ENCODE peak calls at places on chromosome 16, in five cellular contexts. One of them, this sample, is unnamed.

GRCh38 chr16:48911700-48912099 is 301.7 kb upstream of the N4BP1 start:
- DNase-seq in choroid plexus epithelial cell: no peak
- DNase-seq in astrocyte of the spinal cord: no peak
- DNase-seq in GM23338: peak
- DNase-seq in AG04449: no peak
- DNase-seq in this sample: no peak

GRCh38 chr16:11208916-11209665 is 46.9 kb downstream of the SOCS1 start:
- DNase-seq in choroid plexus epithelial cell: no peak
- DNase-seq in astrocyte of the spinal cord: no peak
- DNase-seq in GM23338: no peak
- DNase-seq in AG04449: no peak
- DNase-seq in this sample: no peak

GRCh38 chr16:12729448-12729847 is 74.2 kb downstream of the CPPED1 start:
- DNase-seq in choroid plexus epithelial cell: peak
- DNase-seq in astrocyte of the spinal cord: peak
- DNase-seq in GM23338: no peak
- DNase-seq in AG04449: peak
- DNase-seq in this sample: peak

GRCh38 chr16:7025616-7026190 is 306.9 kb upstream of the RBFOX1 start:
- DNase-seq in choroid plexus epithelial cell: peak
- DNase-seq in astrocyte of the spinal cord: no peak
- DNase-seq in GM23338: peak
- DNase-seq in AG04449: no peak
- DNase-seq in this sample: no peak

GRCh38 chr16:57422026-57422944 is 17.7 kb downstream of the CCL17 start:
- DNase-seq in choroid plexus epithelial cell: peak
- DNase-seq in astrocyte of the spinal cord: peak
- DNase-seq in GM23338: peak
- DNase-seq in AG04449: peak
- DNase-seq in this sample: peak

GRCh38 chr16:4383591-4384495 is 12.2 kb downstream of the VASN start:
- DNase-seq in choroid plexus epithelial cell: no peak
- DNase-seq in astrocyte of the spinal cord: no peak
- DNase-seq in GM23338: no peak
- DNase-seq in AG04449: no peak
- DNase-seq in this sample: no peak

GRCh38 chr16:50742521-50743150 is 750 bp downstream of the CYLD start:
- DNase-seq in choroid plexus epithelial cell: peak
- DNase-seq in astrocyte of the spinal cord: no peak
- DNase-seq in GM23338: peak
- DNase-seq in AG04449: no peak
- DNase-seq in this sample: no peak

GRCh38 chr16:11972128-11972527 is 4.4 kb upstream of the SNX29 start:
- DNase-seq in choroid plexus epithelial cell: peak
- DNase-seq in astrocyte of the spinal cord: no peak
- DNase-seq in GM23338: peak
- DNase-seq in AG04449: no peak
- DNase-seq in this sample: no peak

GRCh38 chr16:81609323-81609892 is 164.8 kb downstream of the CMIP start:
- DNase-seq in choroid plexus epithelial cell: no peak
- DNase-seq in astrocyte of the spinal cord: no peak
- DNase-seq in GM23338: no peak
- DNase-seq in AG04449: no peak
- DNase-seq in this sample: no peak

GRCh38 chr16:11896776-11897175 is 19.0 kb downstream of the GSPT1 start:
- DNase-seq in choroid plexus epithelial cell: peak
- DNase-seq in astrocyte of the spinal cord: peak
- DNase-seq in GM23338: no peak
- DNase-seq in AG04449: peak
- DNase-seq in this sample: peak

GRCh38 chr16:20911361-20911760 is 10.8 kb downstream of the LYRM1 start:
- DNase-seq in choroid plexus epithelial cell: no peak
- DNase-seq in astrocyte of the spinal cord: no peak
- DNase-seq in GM23338: no peak
- DNase-seq in AG04449: no peak
- DNase-seq in this sample: no peak

GRCh38 chr16:23448392-23448791 is 4.6 kb downstream of the COG7 start:
- DNase-seq in choroid plexus epithelial cell: peak
- DNase-seq in astrocyte of the spinal cord: peak
- DNase-seq in GM23338: no peak
- DNase-seq in AG04449: no peak
- DNase-seq in this sample: no peak

GRCh38 chr16:31404353-31405064 is 11.4 kb downstream of the ITGAD start:
- DNase-seq in choroid plexus epithelial cell: peak
- DNase-seq in astrocyte of the spinal cord: no peak
- DNase-seq in GM23338: no peak
- DNase-seq in AG04449: no peak
- DNase-seq in this sample: no peak

GRCh38 chr16:66204761-66205160 is 161.7 kb upstream of the CDH5 start:
- DNase-seq in choroid plexus epithelial cell: peak
- DNase-seq in astrocyte of the spinal cord: peak
- DNase-seq in GM23338: no peak
- DNase-seq in AG04449: no peak
- DNase-seq in this sample: no peak

GRCh38 chr16:200388-200787 is 20.1 kb downstream of the HBQ1 start:
- DNase-seq in choroid plexus epithelial cell: peak
- DNase-seq in astrocyte of the spinal cord: peak
- DNase-seq in GM23338: no peak
- DNase-seq in AG04449: peak
- DNase-seq in this sample: no peak

GRCh38 chr16:57093845-57094564 is 1.6 kb downstream of the CPNE2 start:
- DNase-seq in choroid plexus epithelial cell: no peak
- DNase-seq in astrocyte of the spinal cord: no peak
- DNase-seq in GM23338: no peak
- DNase-seq in AG04449: no peak
- DNase-seq in this sample: no peak

GRCh38 chr16:79271583-79271982 is 329.0 kb downstream of the MAF start:
- DNase-seq in choroid plexus epithelial cell: no peak
- DNase-seq in astrocyte of the spinal cord: no peak
- DNase-seq in GM23338: no peak
- DNase-seq in AG04449: no peak
- DNase-seq in this sample: no peak

GRCh38 chr16:69563605-69564580 is 1.9 kb upstream of the NFAT5 start:
- DNase-seq in choroid plexus epithelial cell: peak
- DNase-seq in astrocyte of the spinal cord: peak
- DNase-seq in GM23338: peak
- DNase-seq in AG04449: no peak
- DNase-seq in this sample: no peak

GRCh38 chr16:57569306-57569946 is 27.0 kb downstream of the ADGRG5 start:
- DNase-seq in choroid plexus epithelial cell: no peak
- DNase-seq in astrocyte of the spinal cord: no peak
- DNase-seq in GM23338: no peak
- DNase-seq in AG04449: no peak
- DNase-seq in this sample: no peak

GRCh38 chr16:78896280-78896679 is 704.3 kb downstream of the MAF start:
- DNase-seq in choroid plexus epithelial cell: no peak
- DNase-seq in astrocyte of the spinal cord: no peak
- DNase-seq in GM23338: no peak
- DNase-seq in AG04449: no peak
- DNase-seq in this sample: no peak

GRCh38 chr16:78441298-78441697 is 341.8 kb downstream of the WWOX start:
- DNase-seq in choroid plexus epithelial cell: no peak
- DNase-seq in astrocyte of the spinal cord: no peak
- DNase-seq in GM23338: no peak
- DNase-seq in AG04449: no peak
- DNase-seq in this sample: no peak

GRCh38 chr16:57815987-57816745 is 13.9 kb upstream of the KIFC3 start:
- DNase-seq in choroid plexus epithelial cell: peak
- DNase-seq in astrocyte of the spinal cord: peak
- DNase-seq in GM23338: peak
- DNase-seq in AG04449: peak
- DNase-seq in this sample: no peak

GRCh38 chr16:23694707-23695373 is 16.2 kb downstream of the PLK1 start:
- DNase-seq in choroid plexus epithelial cell: peak
- DNase-seq in astrocyte of the spinal cord: peak
- DNase-seq in GM23338: peak
- DNase-seq in AG04449: no peak
- DNase-seq in this sample: no peak

GRCh38 chr16:58907297-58907696 is 173.2 kb upstream of the GOT2 start:
- DNase-seq in choroid plexus epithelial cell: no peak
- DNase-seq in astrocyte of the spinal cord: no peak
- DNase-seq in GM23338: no peak
- DNase-seq in AG04449: no peak
- DNase-seq in this sample: no peak

GRCh38 chr16:2460916-2461315 is 1.0 kb downstream of the TEDC2 start:
- DNase-seq in choroid plexus epithelial cell: no peak
- DNase-seq in astrocyte of the spinal cord: no peak
- DNase-seq in GM23338: no peak
- DNase-seq in AG04449: no peak
- DNase-seq in this sample: no peak

GRCh38 chr16:2458887-2459646 is 842 bp upstream of the TEDC2 start:
- DNase-seq in choroid plexus epithelial cell: no peak
- DNase-seq in astrocyte of the spinal cord: no peak
- DNase-seq in GM23338: peak
- DNase-seq in AG04449: no peak
- DNase-seq in this sample: no peak

GRCh38 chr16:2460391-2460713 is 443 bp downstream of the TEDC2 start:
- DNase-seq in choroid plexus epithelial cell: no peak
- DNase-seq in astrocyte of the spinal cord: no peak
- DNase-seq in GM23338: no peak
- DNase-seq in AG04449: no peak
- DNase-seq in this sample: no peak

GRCh38 chr16:2457946-2458345 is 2.0 kb upstream of the TEDC2 start:
- DNase-seq in choroid plexus epithelial cell: no peak
- DNase-seq in astrocyte of the spinal cord: no peak
- DNase-seq in GM23338: no peak
- DNase-seq in AG04449: no peak
- DNase-seq in this sample: no peak

GRCh38 chr16:2459647-2460390 is at the start of gene TEDC2:
- DNase-seq in choroid plexus epithelial cell: peak
- DNase-seq in astrocyte of the spinal cord: peak
- DNase-seq in GM23338: peak
- DNase-seq in AG04449: peak
- DNase-seq in this sample: peak
- TF ChIP-seq CTCF in choroid plexus epithelial cell: no peak
- TF ChIP-seq CTCF in astrocyte of the spinal cord: no peak
- TF ChIP-seq CTCF in GM23338: no peak
- TF ChIP-seq CTCF in AG04449: no peak
- TF ChIP-seq CTCF in this sample: no peak

GRCh38 chr16:71367243-71367976 is 8.9 kb downstream of the CALB2 start:
- DNase-seq in choroid plexus epithelial cell: peak
- DNase-seq in astrocyte of the spinal cord: no peak
- DNase-seq in GM23338: peak
- DNase-seq in AG04449: no peak
- DNase-seq in this sample: no peak
- TF ChIP-seq CTCF in choroid plexus epithelial cell: peak
- TF ChIP-seq CTCF in astrocyte of the spinal cord: peak
- TF ChIP-seq CTCF in GM23338: peak
- TF ChIP-seq CTCF in AG04449: peak
- TF ChIP-seq CTCF in this sample: peak

GRCh38 chr16:22257440-22257839 is 39.8 kb upstream of the POLR3E start:
- DNase-seq in choroid plexus epithelial cell: no peak
- DNase-seq in astrocyte of the spinal cord: no peak
- DNase-seq in GM23338: peak
- DNase-seq in AG04449: no peak
- DNase-seq in this sample: no peak

GRCh38 chr16:22252317-22252716 is 44.9 kb upstream of the POLR3E start:
- DNase-seq in choroid plexus epithelial cell: no peak
- DNase-seq in astrocyte of the spinal cord: no peak
- DNase-seq in GM23338: peak
- DNase-seq in AG04449: no peak
- DNase-seq in this sample: no peak

GRCh38 chr16:22250522-22250921 is 44.4 kb downstream of the EEF2K start:
- DNase-seq in choroid plexus epithelial cell: no peak
- DNase-seq in astrocyte of the spinal cord: no peak
- DNase-seq in GM23338: no peak
- DNase-seq in AG04449: no peak
- DNase-seq in this sample: no peak

GRCh38 chr16:22253272-22253671 is 43.9 kb upstream of the POLR3E start:
- DNase-seq in choroid plexus epithelial cell: no peak
- DNase-seq in astrocyte of the spinal cord: no peak
- DNase-seq in GM23338: no peak
- DNase-seq in AG04449: no peak
- DNase-seq in this sample: no peak

DNA sequence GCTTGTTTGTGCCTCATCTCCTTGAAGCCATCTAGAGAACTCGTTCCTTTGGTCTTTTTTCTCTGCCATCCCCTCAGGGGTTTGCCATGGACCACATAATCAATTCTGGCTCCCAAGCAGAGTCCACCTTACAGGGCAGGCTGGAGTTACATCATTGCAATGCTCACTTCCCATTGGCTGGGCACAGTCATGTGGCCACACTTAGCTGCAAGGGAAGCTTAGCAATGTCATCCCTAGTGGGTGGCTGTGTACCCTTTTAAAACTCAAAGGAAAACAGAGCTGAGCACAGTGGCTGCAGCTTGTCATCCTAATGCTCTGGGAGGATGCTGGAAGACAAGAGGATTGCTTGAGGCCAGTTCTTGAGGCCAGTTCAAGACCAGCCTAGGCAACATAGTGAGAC is 41.9 kb upstream of the POLR3E start:
- DNase-seq in choroid plexus epithelial cell: no peak
- DNase-seq in astrocyte of the spinal cord: no peak
- DNase-seq in GM23338: no peak
- DNase-seq in AG04449: no peak
- DNase-seq in this sample: no peak
- TF ChIP-seq CTCF in choroid plexus epithelial cell: no peak
- TF ChIP-seq CTCF in astrocyte of the spinal cord: no peak
- TF ChIP-seq CTCF in GM23338: no peak
- TF ChIP-seq CTCF in AG04449: no peak
- TF ChIP-seq CTCF in this sample: no peak

GRCh38 chr16:87958632-87959031 is 7.4 kb downstream of the BANP start:
- DNase-seq in choroid plexus epithelial cell: no peak
- DNase-seq in astrocyte of the spinal cord: no peak
- DNase-seq in GM23338: no peak
- DNase-seq in AG04449: no peak
- DNase-seq in this sample: no peak

GRCh38 chr16:87955302-87956168 is 4.3 kb downstream of the BANP start:
- DNase-seq in choroid plexus epithelial cell: no peak
- DNase-seq in astrocyte of the spinal cord: no peak
- DNase-seq in GM23338: no peak
- DNase-seq in AG04449: no peak
- DNase-seq in this sample: no peak

GRCh38 chr16:87956169-87956770 is 5.0 kb downstream of the BANP start:
- DNase-seq in choroid plexus epithelial cell: peak
- DNase-seq in astrocyte of the spinal cord: peak
- DNase-seq in GM23338: peak
- DNase-seq in AG04449: no peak
- DNase-seq in this sample: no peak

GRCh38 chr16:87957296-87958069 is 6.2 kb downstream of the BANP start:
- DNase-seq in choroid plexus epithelial cell: no peak
- DNase-seq in astrocyte of the spinal cord: no peak
- DNase-seq in GM23338: no peak
- DNase-seq in AG04449: no peak
- DNase-seq in this sample: no peak

DNA sequence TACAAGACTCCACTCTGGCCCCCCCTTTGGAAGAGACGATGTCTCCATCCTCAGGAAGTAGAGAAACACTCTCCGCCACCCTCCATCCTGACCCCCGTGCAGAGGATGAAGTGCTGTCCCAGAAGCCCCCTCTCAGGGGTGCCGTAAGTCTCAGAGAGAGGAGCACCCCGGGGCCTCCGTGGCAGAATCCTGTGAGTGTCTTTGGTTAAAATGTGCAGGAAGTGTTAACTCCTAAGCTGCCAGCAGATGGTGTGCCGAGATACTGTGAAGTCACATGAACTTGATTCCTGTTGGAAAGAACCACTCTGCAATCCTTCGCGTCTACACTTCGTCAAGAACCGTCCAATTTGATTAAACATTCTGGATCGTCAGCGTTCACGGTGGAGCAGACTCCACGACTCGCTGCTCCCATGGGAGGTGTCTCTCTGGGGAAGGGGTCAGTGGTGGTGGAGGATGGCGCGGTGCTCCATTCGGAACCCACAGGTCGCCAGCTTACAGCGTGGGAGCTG is 5.6 kb downstream of the BANP start:
- DNase-seq in choroid plexus epithelial cell: peak
- DNase-seq in astrocyte of the spinal cord: peak
- DNase-seq in GM23338: peak
- DNase-seq in AG04449: no peak
- DNase-seq in this sample: no peak
- TF ChIP-seq CTCF in choroid plexus epithelial cell: peak
- TF ChIP-seq CTCF in astrocyte of the spinal cord: peak
- TF ChIP-seq CTCF in GM23338: peak
- TF ChIP-seq CTCF in AG04449: peak
- TF ChIP-seq CTCF in this sample: peak

This sample was measured in AG09319.